ENCODE peak calls at places on chromosomes 5 and 9, in ten cellular contexts. E, L, B, Y, V, P, N, W, S and Z are unnamed samples.

GRCh38 chr9:5408596-5408995 is 29.1 kb downstream of the PLGRKT start:
- DNase-seq in E (no peak), W (no peak), Y (no peak), P (no peak), S (no peak), L (no peak), V (no peak), N (no peak), B (no peak), Z (no peak)

GRCh38 chr9:128244443-128245226 is 31.2 kb downstream of the GOLGA2 start:
- DNase-seq in B (peak), P (peak), E (peak), N (peak), W (no peak), L (no peak), Y (peak), V (no peak), S (peak), Z (no peak)

GRCh38 chr9:107280543-107280942 is 2.5 kb upstream of the RAD23B start:
- DNase-seq in P (no peak), B (peak), N (no peak), S (no peak), L (no peak), V (peak), W (no peak), E (no peak), Y (no peak), Z (no peak)

GRCh38 chr5:76165961-76166360 is 82.8 kb downstream of the SV2C start:
- DNase-seq in N (no peak), V (no peak), B (no peak), E (no peak), S (no peak), W (no peak), Y (no peak), L (no peak), P (peak), Z (no peak)

GRCh38 chr9:129262261-129262660 is 84.2 kb upstream of the IER5L start:
- DNase-seq in W (no peak), P (no peak), B (no peak), Y (no peak), L (no peak), E (no peak), S (no peak), V (no peak), N (no peak), Z (no peak)

GRCh38 chr9:87533291-87533690 is 35.6 kb downstream of the DAPK1 start:
- DNase-seq in B (no peak), E (no peak), P (no peak), S (no peak), L (no peak), W (no peak), Y (no peak), N (no peak), V (no peak), Z (no peak)

GRCh38 chr5:88836195-88836838 is 46.7 kb downstream of the MEF2C start:
- DNase-seq in S (no peak), L (no peak), P (peak), W (no peak), N (no peak), E (peak), B (no peak), Y (no peak), V (no peak), Z (no peak)

GRCh38 chr5:133565993-133566392 is 46.3 kb downstream of the FSTL4 start:
- DNase-seq in N (no peak), Y (no peak), S (peak), E (peak), V (peak), P (no peak), L (no peak), W (no peak), B (peak), Z (no peak)